ENCODE peak calls at places on chromosomes 1 and 21, in eight cellular contexts. N is tibial artery, C is endodermal cell, G is colonic mucosa, V is right cardiac atrium, R is fibroblast of lung, P is uterus, W is IMR-90. L is an unnamed sample.

GRCh38 chr1:19273106-19273843 is 15.3 kb downstream of the AKR7A3 start:
- DNase-seq in N (no peak), C (no peak), G (peak; percentile 72), V (no peak), R (no peak), P (no peak), W (no peak), L (no peak)

GRCh38 chr1:211606327-211606913 is 27.5 kb upstream of the SLC30A1 start:
- DNase-seq in N (no peak), C (no peak), G (no peak), V (no peak), R (no peak), P (no peak), W (no peak), L (no peak)

GRCh38 chr1:43007377-43008105 is 48.9 kb upstream of the SLC2A1 start:
- DNase-seq in N (no peak), C (peak; percentile 93), G (no peak), V (no peak), R (no peak), P (no peak), W (no peak), L (no peak)

GRCh38 chr1:205998457-205999241 is 4.5 kb downstream of the RAB7B start:
- DNase-seq in N (no peak), C (peak; percentile 45), G (no peak), V (peak; percentile 32), R (peak; percentile 12), P (no peak), W (no peak), L (no peak)

GRCh38 chr1:176919386-176920378 is 244.8 kb downstream of the ASTN1 start:
- DNase-seq in N (no peak), C (no peak), G (no peak), V (no peak), R (no peak), P (no peak), W (no peak), L (no peak)

GRCh38 chr1:172089768-172090510 is 248.6 kb downstream of the DNM3 start:
- DNase-seq in N (peak; percentile 66), C (peak; percentile 86), G (peak; percentile 70), V (peak; percentile 30), R (peak; percentile 63), P (peak; percentile 61), W (peak; percentile 40), L (peak; percentile 43)

GRCh38 chr1:229063154-229063553 is 207.8 kb upstream of the RAB4A start:
- DNase-seq in N (no peak), C (no peak), G (no peak), V (no peak), R (no peak), P (no peak), W (no peak), L (no peak)

GRCh38 chr1:226097866-226098625 is 35.5 kb downstream of the H3-3A start:
- DNase-seq in N (no peak), C (no peak), G (no peak), V (no peak), R (peak; percentile 29), P (no peak), W (peak; percentile 65), L (no peak)

GRCh38 chr1:183223467-183223866 is 37.4 kb downstream of the LAMC2 start:
- DNase-seq in N (no peak), C (no peak), G (no peak), V (no peak), R (no peak), P (no peak), W (peak; percentile 43), L (no peak)

GRCh38 chr1:77347646-77348045 is 65.8 kb downstream of the AK5 start:
- DNase-seq in N (no peak), C (no peak), G (no peak), V (no peak), R (peak; percentile 64), P (no peak), W (peak; percentile 89), L (peak; percentile 67)

DNA sequence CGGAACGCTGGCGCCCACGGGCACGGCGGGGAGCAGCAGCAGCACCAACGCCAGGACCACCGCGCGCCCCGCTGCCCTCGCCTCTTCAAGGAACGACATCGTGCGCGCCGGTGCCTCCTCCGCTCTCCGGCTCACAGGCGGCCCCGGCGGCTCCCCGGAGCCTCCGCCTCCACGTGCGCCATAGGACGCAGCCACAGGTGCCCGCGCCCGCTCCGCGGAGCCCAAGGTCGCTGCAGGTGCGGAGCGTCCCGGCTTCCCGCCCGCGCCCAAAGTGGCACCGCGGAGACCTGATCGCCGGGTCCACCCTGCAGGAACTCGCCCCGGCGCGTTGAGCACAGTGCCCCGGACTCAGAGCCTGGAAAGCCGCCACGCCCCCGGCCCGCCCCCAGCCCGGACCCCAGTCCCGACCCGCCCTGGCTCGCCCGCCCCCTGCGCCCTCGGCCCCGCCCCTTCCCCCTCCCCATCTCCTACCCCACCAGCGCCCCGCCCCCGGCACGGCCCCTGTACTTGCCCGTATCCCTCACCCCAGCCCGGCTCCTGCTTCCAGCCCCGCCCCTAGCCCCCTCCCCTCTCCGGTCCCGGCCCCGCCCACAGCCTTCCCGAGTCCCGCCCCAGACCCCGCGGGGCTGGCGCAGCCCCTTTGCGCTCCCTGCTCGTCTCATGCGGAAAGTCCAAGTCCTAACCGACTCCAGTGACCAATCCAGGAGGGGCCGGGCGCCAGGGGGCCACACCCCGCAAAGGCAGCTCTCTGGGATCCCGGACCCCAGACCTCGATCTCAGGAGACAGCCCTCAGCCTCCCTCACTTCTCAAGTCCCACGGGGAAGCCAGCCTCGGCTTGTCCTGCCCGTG is at the start of gene MEGF6:
- DNase-seq in N (no peak), C (peak; percentile 100), G (peak; percentile 74), V (peak; percentile 81), R (no peak), P (peak; percentile 77), W (peak; percentile 8), L (peak; percentile 92)
- H3K4me3 ChIP-seq in N (peak within 1 kb of the TSS; percentile 19), C (peak within 1 kb of the TSS; percentile 83), G (peak within 1 kb of the TSS; percentile 44), V (peak within 1 kb of the TSS; percentile 43), R (no peak within 1 kb of the TSS), P (no peak within 1 kb of the TSS), W (peak within 1 kb of the TSS; percentile 23), L (peak within 1 kb of the TSS; percentile 67)

GRCh38 chr1:62593825-62594394 is 3.4 kb upstream of the ANGPTL3 start:
- DNase-seq in N (no peak), C (no peak), G (no peak), V (no peak), R (peak; percentile 16), P (no peak), W (peak; percentile 20), L (no peak)
- H3K27me3 ChIP-seq in N (no peaks in the 10 kb centered on the region), C (no peaks in the 10 kb centered on the region), G (no peaks in the 10 kb centered on the region), V (no peaks in the 10 kb centered on the region), R (no peaks in the 10 kb centered on the region), P (no peaks in the 10 kb centered on the region), W (no peaks in the 10 kb centered on the region), L (no peaks in the 10 kb centered on the region)

GRCh38 chr1:156773607-156774006 is 6.3 kb downstream of the PRCC start:
- DNase-seq in N (no peak), C (no peak), G (no peak), V (no peak), R (no peak), P (no peak), W (no peak), L (no peak)

GRCh38 chr1:156776942-156777341 is 9.6 kb downstream of the PRCC start:
- DNase-seq in N (no peak), C (no peak), G (no peak), V (no peak), R (no peak), P (no peak), W (no peak), L (no peak)

GRCh38 chr1:156772222-156772621 is 4.9 kb downstream of the PRCC start:
- DNase-seq in N (no peak), C (no peak), G (no peak), V (no peak), R (no peak), P (no peak), W (no peak), L (no peak)

GRCh38 chr1:156775799-156776198 is 8.5 kb downstream of the PRCC start:
- DNase-seq in N (no peak), C (no peak), G (no peak), V (no peak), R (no peak), P (no peak), W (no peak), L (no peak)

DNA sequence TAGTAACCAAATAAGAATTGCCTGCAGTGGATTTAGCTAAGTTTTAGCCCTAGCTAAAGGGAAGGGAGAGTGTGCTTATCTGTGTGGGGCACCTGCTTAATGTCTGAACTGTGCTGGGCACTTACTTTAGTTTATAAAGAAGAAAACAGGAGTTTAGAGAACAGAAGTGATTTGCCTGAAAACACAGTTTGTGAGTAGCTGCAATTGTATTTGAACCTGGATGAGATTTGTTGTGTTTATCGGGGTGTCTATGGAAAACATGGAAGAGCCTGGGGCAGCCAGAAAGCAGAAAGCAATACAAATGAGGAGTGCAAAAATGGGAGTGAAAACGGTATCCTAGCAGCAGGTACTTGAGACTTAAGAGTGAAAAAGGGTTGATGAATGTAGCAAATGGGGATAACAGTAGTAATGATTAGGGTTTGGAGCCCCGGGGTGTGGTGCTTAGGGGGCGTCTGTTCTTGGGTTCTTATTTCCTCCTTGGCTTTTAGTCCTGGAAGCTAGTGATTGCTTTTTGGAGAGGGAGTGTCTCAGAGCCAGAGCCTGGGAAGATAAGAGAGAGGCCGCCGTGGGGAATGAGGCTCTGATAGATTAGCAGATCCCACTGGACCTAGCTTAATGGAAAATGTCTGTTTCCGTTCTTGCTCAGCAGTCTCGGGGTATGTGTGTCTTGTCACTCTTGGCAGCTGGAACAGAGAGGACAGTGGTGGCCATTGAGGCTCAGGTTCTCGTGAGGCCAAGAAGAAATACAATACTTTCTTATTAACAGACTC is 5.6 kb downstream of the PRCC start:
- DNase-seq in N (peak; percentile 46), C (no peak), G (no peak), V (peak; percentile 56), R (no peak), P (no peak), W (no peak), L (no peak)
- H3K4me3 ChIP-seq in N (no peak overlapping the region), C (peak overlapping the region; percentile 65), G (no peak overlapping the region), V (no peak overlapping the region), R (no peak overlapping the region), P (no peak overlapping the region), W (no peak overlapping the region), L (no peak overlapping the region)

GRCh38 chr21:29433366-29434059 is 134.8 kb downstream of the BACH1 start:
- DNase-seq in N (no peak), C (no peak), G (no peak), V (no peak), R (peak; percentile 21), P (no peak), W (peak; percentile 71), L (no peak)

GRCh38 chr21:29436143-29436542 is 137.4 kb downstream of the BACH1 start:
- DNase-seq in N (no peak), C (no peak), G (no peak), V (peak; percentile 23), R (peak; percentile 59), P (no peak), W (no peak), L (peak; percentile 62)

GRCh38 chr21:29434081-29434480 is 135.4 kb downstream of the BACH1 start:
- DNase-seq in N (no peak), C (no peak), G (no peak), V (no peak), R (no peak), P (no peak), W (no peak), L (no peak)

GRCh38 chr21:29431680-29432079 is 133.0 kb downstream of the BACH1 start:
- DNase-seq in N (no peak), C (no peak), G (no peak), V (no peak), R (no peak), P (no peak), W (no peak), L (no peak)

GRCh38 chr21:29436650-29437049 is 137.9 kb downstream of the BACH1 start:
- DNase-seq in N (no peak), C (no peak), G (no peak), V (no peak), R (no peak), P (no peak), W (no peak), L (no peak)
- H3K27me3 ChIP-seq in N (no peaks in the 10 kb centered on the region), C (no peaks in the 10 kb centered on the region), G (no peaks in the 10 kb centered on the region), V (no peaks in the 10 kb centered on the region), R (no peaks in the 10 kb centered on the region), P (no peaks in the 10 kb centered on the region), W (no peaks in the 10 kb centered on the region), L (no peaks in the 10 kb centered on the region)